ENCODE peak calls at places on chromosomes 6 and 20, in six cellular contexts. U, I, M, P, X and B are unnamed samples.

GRCh38 chr6:123962508-123962907 is 158.8 kb downstream of the NKAIN2 start:
- DNase-seq in X (no peak), M (peak), U (no peak), P (no peak), I (no peak), B (no peak)

GRCh38 chr6:2877057-2877882 is 25.8 kb downstream of the SERPINB9 start:
- DNase-seq in U (no peak), X (peak), I (no peak), P (no peak), M (no peak), B (no peak)

GRCh38 chr6:33410711-33411631 is at the start of gene PHF1:
- DNase-seq in I (peak), X (peak), M (peak), U (peak), P (peak), B (no peak)

GRCh38 chr20:33076662-33077398 is 2.6 kb upstream of the BPIFB4 start:
- DNase-seq in I (no peak), P (peak), M (no peak), U (no peak), X (peak), B (no peak)

GRCh38 chr6:167712332-167713087 is 114.2 kb upstream of the AFDN start:
- DNase-seq in I (no peak), P (no peak), U (no peak), M (no peak), X (no peak), B (no peak)

GRCh38 chr6:75326557-75327258 is 42.1 kb upstream of the TMEM30A start:
- DNase-seq in P (peak), X (peak), I (no peak), U (no peak), M (no peak), B (no peak)

GRCh38 chr6:35054743-35055130 is 86.4 kb downstream of the TCP11 start:
- DNase-seq in M (no peak), U (no peak), X (no peak), P (no peak), I (no peak), B (no peak)

GRCh38 chr6:42229720-42230119 is 12.1 kb upstream of the MRPS10 start:
- DNase-seq in X (no peak), M (no peak), P (no peak), I (no peak), U (no peak), B (no peak)

GRCh38 chr6:86937219-86938079 is at the start of gene HTR1E:
- DNase-seq in U (no peak), M (peak), P (peak), I (peak), X (peak), B (no peak)

GRCh38 chr20:24766826-24767622 is 182.0 kb upstream of the CST7 start:
- DNase-seq in M (peak), I (no peak), U (no peak), X (no peak), P (no peak), B (no peak)

GRCh38 chr20:59221881-59222238 is 58.2 kb downstream of the ZNF831 start:
- DNase-seq in U (no peak), P (no peak), X (no peak), M (no peak), I (no peak), B (no peak)

GRCh38 chr6:47165918-47166317 is 123.8 kb upstream of the ADGRF1 start:
- DNase-seq in X (no peak), M (no peak), P (no peak), I (no peak), U (no peak), B (no peak)

GRCh38 chr6:111683749-111684267 is 78.1 kb upstream of the TRAF3IP2 start:
- DNase-seq in I (peak), X (no peak), U (no peak), M (no peak), P (no peak), B (no peak)

GRCh38 chr6:137434640-137435039 is 59.6 kb downstream of the OLIG3 start:
- DNase-seq in U (no peak), M (no peak), X (no peak), P (no peak), I (no peak), B (no peak)

GRCh38 chr6:36698196-36698595 is 570 bp downstream of the RAB44 start:
- DNase-seq in I (no peak), M (no peak), U (no peak), X (no peak), P (no peak), B (no peak)

GRCh38 chr6:5710516-5710915 is 296.2 kb downstream of the NRN1 start:
- DNase-seq in I (no peak), P (no peak), M (no peak), U (no peak), X (no peak), B (no peak)

GRCh38 chr6:82833481-82833880 is 232.2 kb downstream of the UBE3D start:
- DNase-seq in I (no peak), P (no peak), U (no peak), M (no peak), X (no peak), B (no peak)

GRCh38 chr6:3356056-3356823 is 97.5 kb downstream of the PSMG4 start:
- DNase-seq in U (peak), I (peak), X (peak), M (peak), P (peak), B (peak)

GRCh38 chr6:115545410-115545986 is 515.2 kb downstream of the FRK start:
- DNase-seq in U (no peak), M (no peak), I (no peak), X (peak), P (peak), B (no peak)

GRCh38 chr6:56474531-56474930 is 168.2 kb downstream of the DST start:
- DNase-seq in I (no peak), X (no peak), M (no peak), U (no peak), P (no peak), B (no peak)

GRCh38 chr6:149884215-149884614 is 13.7 kb downstream of the RAET1E start:
- DNase-seq in P (peak), U (peak), M (peak), I (no peak), X (no peak), B (no peak)

GRCh38 chr20:2839732-2840137 is 720 bp downstream of the PCED1A start:
- DNase-seq in P (no peak), I (no peak), U (no peak), X (no peak), M (no peak), B (no peak)

GRCh38 chr6:141482773-141483172 is 650.0 kb upstream of the GJE1 start:
- DNase-seq in X (no peak), M (no peak), U (no peak), P (no peak), I (no peak), B (no peak)

GRCh38 chr6:2659882-2660281 is 90.8 kb downstream of the MYLK4 start:
- DNase-seq in U (no peak), X (no peak), M (no peak), P (no peak), I (no peak), B (no peak)

GRCh38 chr6:159038914-159039884 is 5.6 kb downstream of the TAGAP start:
- DNase-seq in P (no peak), M (no peak), X (no peak), I (no peak), U (no peak), B (no peak)

GRCh38 chr20:9262653-9263194 is 193.8 kb downstream of the PLCB4 start:
- DNase-seq in P (no peak), M (no peak), X (no peak), I (no peak), U (no peak), B (no peak)

GRCh38 chr6:49541210-49541724 is 9.2 kb upstream of the C6orf141 start:
- DNase-seq in I (no peak), X (peak), P (no peak), U (no peak), M (no peak), B (no peak)

GRCh38 chr6:117072781-117073180 is 192.6 kb upstream of the VGLL2 start:
- DNase-seq in X (no peak), U (no peak), I (no peak), M (no peak), P (peak), B (no peak)
- TF ChIP-seq CTCF in X (no peak), U (no peak), I (no peak), M (no peak), P (no peak), B (no peak)

DNA sequence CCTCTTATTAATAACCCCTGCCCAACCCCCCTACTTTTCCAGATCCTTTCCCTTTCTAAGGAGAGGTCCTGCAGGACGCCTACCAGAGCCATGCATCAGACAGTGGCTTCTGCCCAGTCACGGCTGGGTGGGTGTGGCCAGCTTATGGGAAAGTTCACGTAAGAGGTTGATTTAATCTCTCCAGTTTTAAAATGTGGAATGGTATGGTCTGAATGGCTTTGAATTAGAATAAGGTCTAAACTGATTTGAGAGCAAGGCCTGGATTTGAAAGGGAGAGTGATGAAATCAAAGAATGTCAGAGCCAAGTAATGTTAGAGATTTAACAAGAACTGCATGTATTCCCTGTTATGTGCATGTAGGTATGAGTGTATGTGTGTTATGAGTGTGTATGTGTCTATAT is 275.7 kb downstream of the PAX1 start:
- DNase-seq in M (no peak), X (no peak), U (no peak), P (no peak), I (no peak), B (no peak)
- H3K27ac ChIP-seq in M (no peak), X (no peak), U (no peak), P (no peak), I (no peak), B (no peak)

DNA sequence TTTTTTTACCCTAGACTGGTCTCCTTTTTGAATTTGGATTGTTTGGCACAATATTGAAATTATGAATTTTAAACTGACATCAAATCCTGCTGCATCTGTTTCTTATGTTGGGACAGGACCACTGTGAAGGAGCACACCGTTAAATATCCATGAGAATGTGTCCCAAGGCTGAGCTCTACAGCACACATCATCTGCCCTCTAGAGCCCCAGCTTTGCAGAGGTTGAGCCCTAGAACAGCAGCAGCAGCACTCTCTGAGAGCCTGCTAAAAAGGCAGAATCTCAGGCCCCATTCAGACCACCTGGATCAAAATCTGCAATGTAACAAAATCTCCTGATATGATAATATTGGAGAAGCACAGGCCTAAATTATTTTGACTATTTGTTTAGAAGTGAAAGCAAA is 192.1 kb upstream of the CCN2 start:
- DNase-seq in P (peak), U (no peak), M (no peak), I (no peak), X (no peak), B (no peak)
- TF ChIP-seq CTCF in P (peak), U (no peak), M (no peak), I (no peak), X (no peak), B (no peak)

GRCh38 chr20:54981181-54981580 is 505.8 kb downstream of the DOK5 start:
- DNase-seq in P (no peak), M (no peak), I (no peak), U (no peak), X (no peak), B (no peak)

GRCh38 chr20:54980321-54980960 is 505.0 kb downstream of the DOK5 start:
- DNase-seq in P (peak), U (no peak), M (no peak), I (no peak), X (no peak), B (no peak)

GRCh38 chr20:54985100-54985499 is 509.7 kb downstream of the DOK5 start:
- DNase-seq in U (no peak), X (no peak), M (no peak), I (no peak), P (no peak), B (no peak)

GRCh38 chr20:54984104-54984448 is 508.7 kb downstream of the DOK5 start:
- DNase-seq in I (no peak), M (no peak), X (no peak), U (no peak), P (no peak), B (no peak)
- H3K27ac ChIP-seq in I (no peak), M (no peak), X (no peak), U (no peak), P (no peak), B (no peak)

DNA sequence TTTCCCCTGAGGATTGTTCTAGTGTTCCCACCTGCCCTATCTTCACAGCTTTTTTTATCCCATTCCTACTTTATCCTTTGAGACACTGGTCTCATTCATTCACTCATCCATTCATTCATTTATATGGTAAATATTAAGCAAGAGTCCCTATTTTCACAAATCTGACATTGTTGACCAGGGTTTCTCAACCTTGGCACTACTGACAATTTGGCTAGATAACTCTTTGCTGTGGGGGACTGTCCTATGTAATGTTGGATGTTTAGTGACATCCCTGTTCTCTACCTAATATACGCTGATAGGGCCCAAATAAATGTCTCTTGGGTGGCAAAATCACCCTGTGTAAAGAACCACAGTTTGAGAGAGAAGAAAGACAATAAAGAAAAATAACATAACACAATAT is 345.0 kb downstream of the GRIK2 start:
- DNase-seq in M (no peak), X (no peak), P (no peak), U (no peak), I (no peak), B (no peak)
- TF ChIP-seq CTCF in M (no peak), X (no peak), P (no peak), U (no peak), I (no peak), B (no peak)

GRCh38 chr20:63741354-63741675 is 1.7 kb downstream of the SLC2A4RG start:
- DNase-seq in I (no peak), M (no peak), X (no peak), U (no peak), P (no peak), B (no peak)
- H3K27ac ChIP-seq in I (peak), M (peak), X (peak), U (peak), P (peak), B (peak)

DNA sequence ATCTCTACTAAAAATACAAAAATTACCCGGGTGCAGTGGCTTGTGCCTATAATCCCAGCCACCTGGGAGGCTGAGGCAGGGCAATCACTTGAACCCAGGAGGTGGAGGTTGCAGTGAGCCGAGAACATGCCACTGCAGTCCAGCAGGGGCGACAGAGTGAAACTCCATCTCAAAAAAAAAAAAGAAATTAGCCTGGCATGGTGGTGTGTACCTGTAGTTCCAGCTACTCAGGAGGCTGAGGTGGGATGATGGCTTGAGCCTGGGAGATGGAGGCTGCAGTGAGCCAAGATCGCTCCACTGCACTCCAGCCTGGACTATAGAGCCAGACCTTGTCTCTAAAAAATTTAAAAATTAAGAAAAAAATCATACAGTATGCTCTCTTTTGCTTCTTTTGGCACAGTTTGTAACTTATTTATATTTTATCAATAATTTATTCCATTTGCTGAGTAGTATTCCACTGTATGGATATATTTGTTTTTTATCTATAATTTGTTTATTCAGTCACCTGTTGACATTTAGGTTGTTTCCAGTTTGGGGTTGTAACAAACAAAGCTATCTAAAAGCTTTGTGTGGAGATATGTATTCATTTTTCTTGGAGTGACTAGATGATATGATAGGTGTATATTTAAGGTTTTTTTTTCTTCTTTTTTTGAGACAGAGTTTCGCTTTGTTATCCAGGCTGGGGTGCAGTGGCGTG is 8.0 kb upstream of the MYBL2 start:
- DNase-seq in M (no peak), I (no peak), U (no peak), P (no peak), X (no peak), B (no peak)
- TF ChIP-seq CTCF in M (no peak), I (no peak), U (no peak), P (no peak), X (no peak), B (no peak)

DNA sequence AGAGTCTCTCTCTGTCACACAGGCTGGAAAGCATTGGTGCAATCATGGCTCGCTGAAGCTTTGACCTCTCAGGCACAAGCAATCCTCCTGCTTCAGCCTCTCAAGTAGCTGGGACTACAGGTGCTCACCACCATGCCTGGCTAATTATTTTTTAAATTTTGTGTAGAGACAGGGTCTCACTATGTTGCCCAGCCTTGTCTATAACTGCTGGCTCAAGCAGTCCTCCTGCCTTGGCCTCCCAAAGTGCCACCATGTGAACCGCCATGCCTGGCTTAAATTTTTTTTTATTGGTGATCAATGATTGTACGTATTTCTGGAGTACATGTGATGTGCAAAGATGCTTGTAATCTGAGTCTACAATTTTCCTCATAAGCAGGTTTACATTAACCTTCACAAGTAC is 54.8 kb downstream of the THBS2 start:
- DNase-seq in U (no peak), X (no peak), P (no peak), I (no peak), M (no peak), B (no peak)
- H3K27ac ChIP-seq in U (no peak), X (no peak), P (no peak), I (no peak), M (no peak), B (no peak)

GRCh38 chr6:41073203-41073967 is 611 bp downstream of the NFYA start:
- DNase-seq in M (peak), P (peak), I (peak), U (peak), X (peak), B (peak)
- TF ChIP-seq CTCF in M (peak), P (peak), I (peak), U (peak), X (no peak), B (peak)